ENCODE peak calls at places on chromosomes 6 and 20, in four cellular contexts. F is Peyer's patch, H is upper lobe of right lung, Y is OCI-LY7. K is an unnamed sample. For H3K4me1 and H3K36me3, the result is how much of the 10 kb centered on the place peaks cover.

GRCh38 chr6:159084493-159085091 is 39.8 kb upstream of the TAGAP start:
- DNase-seq in H (no peak), F (no peak), Y (no peak), K (no peak)

GRCh38 chr6:33744001-33744848 is 2.5 kb downstream of the IP6K3 start:
- DNase-seq in H (no peak), F (peak), Y (peak), K (peak)

GRCh38 chr6:16816891-16817290 is 55.6 kb upstream of the ATXN1 start:
- DNase-seq in Y (no peak), F (no peak), H (no peak), K (no peak)

GRCh38 chr20:25058797-25059486 is 1.0 kb upstream of the ACSS1 start:
- DNase-seq in F (peak), H (peak), Y (no peak), K (peak)

GRCh38 chr6:139708342-139709199 is 334.1 kb upstream of the CITED2 start:
- DNase-seq in F (no peak), H (no peak), Y (no peak), K (no peak)

GRCh38 chr6:34890526-34890910 is 1.5 kb downstream of the ANKS1A start:
- DNase-seq in H (no peak), F (no peak), Y (no peak), K (no peak)

GRCh38 chr6:105359419-105360366 is 43.2 kb downstream of the PREP start:
- DNase-seq in Y (no peak), H (no peak), F (no peak), K (no peak)

GRCh38 chr6:167572841-167573271 is 248.0 kb downstream of the TTLL2 start:
- DNase-seq in Y (no peak), F (no peak), H (no peak), K (no peak)

GRCh38 chr20:23966298-23966697 is 22.3 kb downstream of the GGTLC1 start:
- DNase-seq in Y (no peak), F (no peak), H (no peak), K (no peak)

GRCh38 chr6:96787846-96788580 is 49.3 kb downstream of the GPR63 start:
- DNase-seq in F (no peak), H (no peak), Y (no peak), K (no peak)

GRCh38 chr6:97361286-97361685 is 78.3 kb upstream of the MMS22L start:
- DNase-seq in Y (no peak), F (no peak), H (no peak), K (no peak)

GRCh38 chr20:41138527-41139226 is 1.3 kb downstream of the PLCG1 start:
- DNase-seq in H (peak), F (peak), Y (peak), K (no peak)

GRCh38 chr6:29008089-29008488 is 3.0 kb upstream of the ZNF311 start:
- DNase-seq in Y (no peak), F (no peak), H (no peak), K (no peak)

GRCh38 chr6:139778688-139779087 is 404.2 kb upstream of the CITED2 start:
- DNase-seq in Y (no peak), F (no peak), H (no peak), K (no peak)

GRCh38 chr20:58630063-58630462 is 21.0 kb upstream of the STX16 start:
- DNase-seq in Y (no peak), H (no peak), F (no peak), K (no peak)

GRCh38 chr6:167244064-167244949 is 46.8 kb upstream of the UNC93A start:
- DNase-seq in H (no peak), Y (no peak), F (no peak), K (no peak)

GRCh38 chr20:36591281-36591680 is 14.3 kb upstream of the RAB5IF start:
- DNase-seq in F (no peak), Y (no peak), H (no peak), K (no peak)

GRCh38 chr6:36296240-36296639 is 26.4 kb downstream of the PNPLA1 start:
- DNase-seq in H (no peak), F (no peak), Y (no peak), K (no peak)

DNA sequence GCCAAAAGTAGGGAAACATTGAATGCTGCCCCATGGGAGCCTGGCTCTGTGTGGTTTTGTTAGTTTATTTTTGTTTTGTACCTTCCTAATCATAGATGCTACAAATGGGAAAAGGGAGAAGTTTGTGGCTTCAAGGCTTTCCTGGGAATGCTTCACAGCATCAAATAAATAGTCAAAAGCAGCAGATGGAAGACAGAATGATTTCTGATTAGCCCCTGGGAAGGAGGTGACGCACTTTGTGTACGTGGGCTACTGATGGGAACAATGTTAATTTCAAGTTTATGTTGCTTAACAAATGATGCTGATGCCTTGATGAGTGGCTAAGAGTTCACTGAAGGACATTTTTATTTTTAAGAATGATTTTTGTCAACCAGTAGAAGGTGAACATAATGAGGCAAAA is 532.8 kb downstream of the BCKDHB start:
- DNase-seq in F (no peak), H (no peak), Y (no peak), K (no peak)
- H3K4me1 ChIP-seq in F (under half), H (under half), Y (under half), K (under half)

GRCh38 chr6:93786474-93787330 is 367.3 kb upstream of the EPHA7 start:
- DNase-seq in F (no peak), H (no peak), Y (no peak), K (no peak)

GRCh38 chr6:93790976-93791375 is 371.6 kb upstream of the EPHA7 start:
- DNase-seq in F (no peak), H (no peak), Y (no peak), K (no peak)

GRCh38 chr6:93784794-93785757 is 365.7 kb upstream of the EPHA7 start:
- DNase-seq in H (no peak), F (no peak), Y (no peak), K (no peak)

GRCh38 chr6:93789532-93789931 is 370.2 kb upstream of the EPHA7 start:
- DNase-seq in H (no peak), F (no peak), Y (no peak), K (no peak)

DNA sequence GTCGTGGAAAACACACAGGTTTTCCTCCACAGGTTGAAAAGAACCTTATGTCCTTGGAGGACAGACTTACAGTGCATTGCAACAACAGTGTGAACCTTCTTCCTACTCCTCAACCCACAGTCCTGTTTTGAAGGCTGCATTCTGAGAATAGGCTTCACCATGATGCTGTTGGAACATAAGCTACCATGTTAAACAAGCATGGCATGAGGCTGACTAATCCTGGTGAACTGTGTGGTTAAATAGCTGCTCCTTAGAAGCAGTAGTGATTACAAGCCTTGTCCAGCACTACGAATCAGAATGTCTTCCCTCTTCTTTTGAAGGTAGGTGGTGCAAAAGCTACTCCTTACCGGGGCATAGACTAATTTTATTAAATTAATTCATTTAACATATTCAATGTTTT is 368.5 kb upstream of the EPHA7 start:
- DNase-seq in Y (no peak), F (no peak), H (no peak), K (no peak)
- H3K27ac ChIP-seq in Y (no peak), F (no peak), H (no peak), K (no peak)

GRCh38 chr20:44610313-44610965 is 28.1 kb downstream of the PKIG start:
- DNase-seq in Y (peak), H (peak), F (no peak), K (no peak)
- H3K36me3 ChIP-seq in Y (half or more), H (under half), F (under half), K (under half)

GRCh38 chr6:7257521-7258230 is 55.3 kb downstream of the SSR1 start:
- DNase-seq in Y (no peak), F (no peak), H (no peak), K (no peak)

GRCh38 chr6:7255918-7256317 is 57.1 kb downstream of the SSR1 start:
- DNase-seq in F (no peak), Y (no peak), H (no peak), K (no peak)

GRCh38 chr6:7254980-7255825 is 57.8 kb downstream of the SSR1 start:
- DNase-seq in F (no peak), Y (no peak), H (no peak), K (no peak)

GRCh38 chr6:7258231-7258763 is 54.7 kb downstream of the SSR1 start:
- DNase-seq in Y (no peak), F (no peak), H (no peak), K (no peak)

GRCh38 chr6:7256785-7257184 is 56.2 kb downstream of the SSR1 start:
- DNase-seq in F (no peak), H (no peak), Y (no peak), K (no peak)
- H3K4me1 ChIP-seq in F (under half), H (under half), Y (under half), K (under half)

DNA sequence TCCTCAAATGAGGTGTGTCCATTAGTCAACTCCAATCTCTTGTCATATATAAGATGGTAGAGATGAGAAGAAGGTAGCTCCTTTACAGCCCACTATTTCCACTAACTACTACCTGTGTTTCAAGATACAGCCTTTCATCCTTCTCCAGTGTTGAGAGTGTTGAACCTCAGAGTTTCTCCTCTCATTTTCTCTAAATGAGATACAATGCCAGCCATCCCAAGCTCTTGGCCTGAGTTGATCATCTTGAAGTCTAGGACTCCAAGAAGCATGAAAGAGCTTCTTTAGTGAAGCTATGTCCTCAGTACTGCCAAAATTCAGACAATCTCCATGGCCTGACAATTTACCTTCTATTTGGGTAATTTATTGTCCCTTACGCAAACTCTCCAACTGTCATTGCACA is 548 bp upstream of the HLA-DRA start:
- DNase-seq in H (no peak), Y (no peak), F (no peak), K (no peak)
- H3K27ac ChIP-seq in H (peak), Y (peak), F (peak), K (no peak)

GRCh38 chr6:137872071-137872470 is 5.0 kb downstream of the TNFAIP3 start:
- DNase-seq in H (no peak), Y (no peak), F (no peak), K (no peak)

GRCh38 chr6:137875606-137876005 is 8.5 kb downstream of the TNFAIP3 start:
- DNase-seq in H (no peak), Y (no peak), F (no peak), K (no peak)

GRCh38 chr6:137871299-137871698 is 4.2 kb downstream of the TNFAIP3 start:
- DNase-seq in Y (no peak), F (no peak), H (no peak), K (no peak)

GRCh38 chr6:137874204-137875001 is 7.3 kb downstream of the TNFAIP3 start:
- DNase-seq in H (no peak), Y (no peak), F (no peak), K (no peak)

GRCh38 chr6:137873273-137873762 is 6.3 kb downstream of the TNFAIP3 start:
- DNase-seq in F (no peak), Y (no peak), H (peak), K (peak)
- H3K36me3 ChIP-seq in F (under half), Y (half or more), H (under half), K (under half)

DNA sequence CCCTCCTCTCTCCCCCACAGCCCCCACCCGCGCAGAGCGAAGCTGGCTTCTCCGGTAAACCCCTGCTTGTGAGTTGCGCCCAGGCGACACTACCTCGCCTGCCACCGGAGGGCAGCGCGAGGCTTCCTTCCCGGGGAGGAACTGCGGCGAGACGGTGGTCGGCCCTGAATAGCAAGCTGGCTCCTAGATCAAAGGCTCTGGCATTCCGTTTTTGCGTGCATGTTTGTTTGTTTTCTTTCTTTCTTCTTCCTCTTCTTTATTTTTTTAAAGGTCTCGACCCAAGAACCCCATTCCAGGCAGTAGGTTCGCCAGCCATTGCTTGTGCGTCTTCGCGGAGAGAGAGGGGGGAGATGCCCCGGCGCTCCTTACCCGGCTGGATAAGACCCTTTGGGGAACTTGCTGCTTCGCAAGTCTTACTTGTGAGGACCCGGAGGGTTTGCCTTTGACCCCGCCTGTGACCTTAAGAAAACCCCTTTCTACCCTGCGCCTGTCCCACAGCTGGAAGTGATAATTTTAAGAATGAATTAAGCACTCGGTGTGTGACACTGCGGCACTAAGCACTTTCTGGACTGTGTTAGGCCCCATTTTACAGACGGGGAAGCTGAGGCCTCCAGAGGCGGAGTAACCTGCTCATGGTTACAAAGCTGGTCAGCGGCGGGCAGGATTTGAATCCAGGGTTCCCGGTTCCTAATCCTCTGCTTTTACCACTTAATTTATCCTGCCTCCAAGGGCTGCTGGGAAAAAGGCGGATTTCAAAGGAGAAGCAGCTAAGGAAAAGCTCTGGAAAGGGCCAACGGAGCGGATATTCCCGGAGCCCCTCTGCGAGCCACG is 92.6 kb upstream of the SIRPA start:
- DNase-seq in H (peak), Y (peak), F (peak), K (no peak)
- H3K4me1 ChIP-seq in H (under half), Y (under half), F (under half), K (under half)

DNA sequence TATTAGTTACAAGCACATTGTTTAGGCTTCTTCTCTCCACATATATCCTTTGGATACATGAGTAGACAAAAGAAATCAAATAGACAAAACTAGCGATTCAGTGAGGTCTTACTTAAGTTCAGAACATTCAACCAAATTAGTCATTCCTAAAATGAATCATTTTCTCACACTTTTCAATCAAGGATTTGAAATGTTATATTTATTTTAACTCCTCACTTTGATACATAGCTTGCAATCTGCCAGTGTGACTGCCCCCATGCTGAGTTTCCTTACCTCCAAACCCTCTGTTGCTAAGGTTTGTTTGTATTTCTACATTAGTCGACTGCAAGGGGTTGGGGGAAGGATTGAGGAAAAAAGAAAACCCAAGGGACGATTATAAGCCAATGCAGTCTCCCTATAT is 3.5 kb upstream of the MOXD1 start:
- DNase-seq in F (no peak), Y (no peak), H (no peak), K (no peak)
- H3K27ac ChIP-seq in F (no peak), Y (no peak), H (no peak), K (no peak)